ENCODE peak calls at places on chromosomes 1 and 21, in five cellular contexts. I, Q, E, M and B are unnamed samples.

GRCh38 chr1:112524251-112524650 is 15.5 kb downstream of the WNT2B start:
- DNase-seq in I (no peak), Q (no peak), E (no peak), M (no peak), B (no peak)

GRCh38 chr1:40392206-40392605 is 18.7 kb downstream of the SMAP2 start:
- DNase-seq in I (no peak), Q (no peak), E (no peak), M (peak; percentile 84), B (no peak)

GRCh38 chr1:185315364-185316108 is 1.5 kb downstream of the IVNS1ABP start:
- DNase-seq in I (no peak), Q (no peak), E (peak; percentile 74), M (no peak), B (no peak)

GRCh38 chr1:235838021-235838420 is 28.7 kb downstream of the LYST start:
- DNase-seq in I (no peak), Q (no peak), E (no peak), M (no peak), B (no peak)

GRCh38 chr1:192439373-192440025 is 122.7 kb downstream of the RGS21 start:
- DNase-seq in I (no peak), Q (no peak), E (no peak), M (peak; percentile 78), B (no peak)

GRCh38 chr1:223748405-223748772 is 36.0 kb downstream of the CAPN2 start:
- DNase-seq in I (no peak), Q (no peak), E (no peak), M (peak; percentile 55), B (no peak)

GRCh38 chr1:193338194-193338593 is 151.8 kb upstream of the B3GALT2 start:
- DNase-seq in I (no peak), Q (no peak), E (no peak), M (peak; percentile 84), B (no peak)

GRCh38 chr1:202516434-202516877 is 168.0 kb downstream of the PPP1R12B start:
- DNase-seq in I (no peak), Q (no peak), E (no peak), M (no peak), B (no peak)

GRCh38 chr1:41387667-41388091 is 26.4 kb downstream of the FOXO6 start:
- DNase-seq in I (peak; percentile 89), Q (no peak), E (peak; percentile 92), M (peak; percentile 94), B (peak; percentile 70)

GRCh38 chr1:1872329-1872994 is 18.4 kb downstream of the GNB1 start:
- DNase-seq in I (no peak), Q (no peak), E (no peak), M (peak; percentile 58), B (no peak)

GRCh38 chr1:203536981-203537455 is 43.1 kb downstream of the OPTC start:
- DNase-seq in I (no peak), Q (no peak), E (peak; percentile 30), M (no peak), B (peak; percentile 51)

GRCh38 chr1:21020151-21020550 is 156.5 kb downstream of the EIF4G3 start:
- DNase-seq in I (no peak), Q (no peak), E (no peak), M (no peak), B (no peak)

GRCh38 chr1:206757524-206758266 is 12.9 kb upstream of the IL19 start:
- DNase-seq in I (no peak), Q (no peak), E (no peak), M (no peak), B (no peak)

GRCh38 chr1:6082430-6082971 is 36.8 kb downstream of the KCNAB2 start:
- DNase-seq in I (no peak), Q (no peak), E (no peak), M (no peak), B (no peak)

GRCh38 chr21:37849703-37850102 is 66.6 kb downstream of the KCNJ6 start:
- DNase-seq in I (no peak), Q (no peak), E (no peak), M (no peak), B (no peak)

GRCh38 chr1:225921734-225922709 is 2.0 kb downstream of the PYCR2 start:
- DNase-seq in I (no peak), Q (no peak), E (peak; percentile 70), M (no peak), B (no peak)

GRCh38 chr1:212713465-212714136 is 14.0 kb upstream of the BATF3 start:
- DNase-seq in I (no peak), Q (no peak), E (no peak), M (no peak), B (no peak)

GRCh38 chr1:200040516-200041138 is 13.1 kb downstream of the NR5A2 start:
- DNase-seq in I (no peak), Q (no peak), E (peak; percentile 70), M (no peak), B (no peak)

GRCh38 chr1:11227106-11228077 is 35.0 kb downstream of the MTOR start:
- DNase-seq in I (no peak), Q (no peak), E (no peak), M (peak; percentile 53), B (no peak)

GRCh38 chr21:36134820-36135390 is at the start of gene CBR3:
- DNase-seq in I (peak; percentile 88), Q (no peak), E (peak; percentile 52), M (peak; percentile 98), B (peak; percentile 85)

GRCh38 chr21:34933609-34934345 is 115.3 kb downstream of the RUNX1 start:
- DNase-seq in I (no peak), Q (no peak), E (no peak), M (no peak), B (no peak)

GRCh38 chr1:115068780-115069179 is 20.5 kb downstream of the TSPAN2 start:
- DNase-seq in I (no peak), Q (no peak), E (peak; percentile 49), M (no peak), B (peak; percentile 36)

GRCh38 chr21:34782666-34783365 is 114.0 kb downstream of the CLIC6 start:
- DNase-seq in I (no peak), Q (no peak), E (no peak), M (no peak), B (no peak)

GRCh38 chr1:230868736-230869385 is 540 bp upstream of the C1orf198 start:
- DNase-seq in I (peak; percentile 84), Q (no peak), E (peak; percentile 78), M (no peak), B (peak; percentile 71)

GRCh38 chr21:46254208-46254975 is 25.8 kb upstream of the LSS start:
- DNase-seq in I (no peak), Q (no peak), E (no peak), M (peak; percentile 36), B (no peak)

GRCh38 chr1:30754684-30755171 is 2.8 kb downstream of the LAPTM5 start:
- DNase-seq in I (no peak), Q (no peak), E (no peak), M (peak; percentile 74), B (no peak)

GRCh38 chr1:204296431-204296988 is 63.2 kb downstream of the PLEKHA6 start:
- DNase-seq in I (no peak), Q (no peak), E (no peak), M (no peak), B (no peak)

GRCh38 chr1:3504151-3504822 is 49.8 kb downstream of the ARHGEF16 start:
- DNase-seq in I (peak; percentile 96), Q (no peak), E (no peak), M (peak; percentile 100), B (no peak)

GRCh38 chr1:87224209-87224608 is 104.5 kb upstream of the LMO4 start:
- DNase-seq in I (no peak), Q (no peak), E (no peak), M (peak; percentile 62), B (no peak)

GRCh38 chr1:41648230-41648629 is 163.7 kb upstream of the EDN2 start:
- DNase-seq in I (no peak), Q (no peak), E (no peak), M (no peak), B (no peak)

GRCh38 chr21:31660134-31660565 is 657 bp downstream of the SOD1 start:
- DNase-seq in I (no peak), Q (no peak), E (no peak), M (no peak), B (no peak)

GRCh38 chr1:223479261-223479660 is 86.0 kb downstream of the CCDC185 start:
- DNase-seq in I (no peak), Q (no peak), E (no peak), M (no peak), B (no peak)

GRCh38 chr1:33161061-33161681 is 20.7 kb downstream of the TRIM62 start:
- DNase-seq in I (no peak), Q (no peak), E (peak; percentile 24), M (peak; percentile 83), B (no peak)
- H3K4me3 ChIP-seq in I (no peak overlapping the region), Q (no peak overlapping the region), E (no peak overlapping the region), M (no peak overlapping the region), B (no peak overlapping the region)

GRCh38 chr1:96376846-96377245 is 344.7 kb upstream of the PTBP2 start:
- DNase-seq in I (no peak), Q (no peak), E (no peak), M (no peak), B (no peak)
- H3K4me1 ChIP-seq in I (no peaks in the 10 kb centered on the region), Q (no peaks in the 10 kb centered on the region), E (no peaks in the 10 kb centered on the region), M (peaks cover 8% of the 10 kb centered on the region), B (no peaks in the 10 kb centered on the region)

GRCh38 chr1:116324411-116324810 is 48.6 kb upstream of the ATP1A1 start:
- DNase-seq in I (no peak), Q (no peak), E (peak; percentile 34), M (peak; percentile 27), B (no peak)

GRCh38 chr1:116323419-116323987 is 49.5 kb upstream of the ATP1A1 start:
- DNase-seq in I (no peak), Q (no peak), E (no peak), M (no peak), B (no peak)

GRCh38 chr1:116320846-116321245 is 52.2 kb upstream of the ATP1A1 start:
- DNase-seq in I (no peak), Q (no peak), E (no peak), M (no peak), B (no peak)

GRCh38 chr1:116321766-116322175 is 51.3 kb upstream of the ATP1A1 start:
- DNase-seq in I (no peak), Q (no peak), E (peak; percentile 90), M (no peak), B (no peak)

GRCh38 chr1:116322752-116323405 is 50.2 kb upstream of the ATP1A1 start:
- DNase-seq in I (no peak), Q (no peak), E (no peak), M (no peak), B (no peak)
- H3K27ac ChIP-seq in I (no peak overlapping the region), Q (no peak overlapping the region), E (peak overlapping the region; percentile 13), M (no peak overlapping the region), B (no peak overlapping the region)

GRCh38 chr1:31798086-31798432 is 17.8 kb downstream of the SPOCD1 start:
- DNase-seq in I (peak; percentile 55), Q (no peak), E (no peak), M (peak; percentile 88), B (no peak)
- H3K4me3 ChIP-seq in I (no peak overlapping the region), Q (no peak overlapping the region), E (no peak overlapping the region), M (peak overlapping the region; percentile 97), B (peak overlapping the region; percentile 16)

DNA sequence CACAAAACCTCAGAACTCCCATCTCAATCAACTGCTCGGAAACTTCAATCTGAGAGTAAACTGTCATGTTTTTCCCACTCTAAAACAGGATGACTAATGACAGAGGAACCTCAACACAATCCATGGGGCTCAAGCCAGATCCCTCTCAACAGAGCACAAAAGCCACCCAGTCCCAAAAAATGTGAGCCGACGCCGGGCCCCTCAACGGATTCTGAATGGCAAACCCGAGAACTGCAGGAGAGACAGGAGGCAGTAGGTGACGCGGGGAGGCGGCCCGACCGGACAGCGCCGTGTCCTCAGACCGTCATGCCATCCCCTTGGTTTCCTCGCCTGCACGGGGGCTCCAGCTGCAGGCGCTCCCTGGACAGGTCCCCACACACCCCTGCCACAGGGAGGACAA is 53.4 kb downstream of the SSBP3 start:
- DNase-seq in I (no peak), Q (no peak), E (no peak), M (no peak), B (no peak)
- H3K4me1 ChIP-seq in I (peaks cover 73% of the 10 kb centered on the region), Q (peaks cover 56% of the 10 kb centered on the region), E (peaks cover 40% of the 10 kb centered on the region), M (no peaks in the 10 kb centered on the region), B (peaks cover 26% of the 10 kb centered on the region)